ENCODE peak calls at places on chromosomes 13 and 19, in five cellular contexts. V is foreskin fibroblast; D is activated naive CD4-positive, alpha-beta T cell treated with anti-CD3 and anti-CD28 coated beads, Interleukin-2, amount 50 U/mL, for 16 hours; Q is stomach; T is aorta. P is an unnamed sample.

GRCh38 chr19:751501-752341 is 809 bp downstream of the MISP start:
- DNase-seq in V (peak), T (peak), Q (peak), D (no peak), P (peak)

GRCh38 chr19:49744946-49745381 is 18.1 kb downstream of the TSKS start:
- DNase-seq in T (no peak), Q (no peak), D (no peak), V (no peak), P (no peak)

GRCh38 chr19:4088975-4089374 is 22.3 kb upstream of the ZBTB7A start:
- DNase-seq in Q (no peak), V (no peak), D (no peak), T (no peak), P (no peak)

GRCh38 chr19:48338802-48339660 is 13.7 kb downstream of the EMP3 start:
- DNase-seq in Q (no peak), T (no peak), D (no peak), V (no peak), P (no peak)

GRCh38 chr13:53217221-53217620 is 188.6 kb downstream of the OLFM4 start:
- DNase-seq in T (no peak), D (no peak), V (no peak), Q (no peak), P (no peak)

GRCh38 chr13:86080340-86080995 is 281.2 kb upstream of the SLITRK6 start:
- DNase-seq in V (no peak), D (no peak), Q (no peak), T (no peak), P (no peak)

GRCh38 chr19:50607874-50608785 is 31.6 kb downstream of the SYT3 start:
- DNase-seq in Q (peak), D (peak), V (peak), T (peak), P (peak)

GRCh38 chr19:29372461-29372860 is 153.3 kb upstream of the VSTM2B start:
- DNase-seq in Q (no peak), D (no peak), V (no peak), T (no peak), P (no peak)

GRCh38 chr19:52923782-52924593 is 760 bp upstream of the ZNF888 start:
- DNase-seq in Q (peak), V (peak), D (no peak), T (peak), P (peak)

GRCh38 chr19:40601061-40601973 is at the start of gene LTBP4:
- DNase-seq in D (no peak), V (no peak), T (peak), Q (no peak), P (no peak)

GRCh38 chr13:51950722-51951121 is 60.5 kb downstream of the ATP7B start:
- DNase-seq in Q (no peak), D (no peak), V (no peak), T (no peak), P (no peak)

GRCh38 chr13:112102243-112102642 is 35.3 kb downstream of the SOX1 start:
- DNase-seq in V (no peak), Q (no peak), T (no peak), D (no peak), P (no peak)

GRCh38 chr19:31725051-31725450 is 375.8 kb upstream of the TSHZ3 start:
- DNase-seq in Q (no peak), V (no peak), D (no peak), T (no peak), P (no peak)

GRCh38 chr19:38685666-38686529 is 38.4 kb downstream of the ACTN4 start:
- DNase-seq in T (no peak), D (no peak), V (no peak), Q (no peak), P (no peak)

GRCh38 chr13:93859666-93860065 is 619.8 kb downstream of the DCT start:
- DNase-seq in T (no peak), Q (no peak), V (peak), D (no peak), P (no peak)

GRCh38 chr13:109669956-109670355 is 116.4 kb downstream of the IRS2 start:
- DNase-seq in V (no peak), Q (no peak), T (no peak), D (no peak), P (no peak)

GRCh38 chr13:43383488-43384165 is 360.2 kb downstream of the DNAJC15 start:
- DNase-seq in V (no peak), Q (no peak), T (no peak), D (no peak), P (no peak)

GRCh38 chr19:40921005-40921897 is 39.2 kb upstream of the CYP2A7 start:
- DNase-seq in Q (peak), V (peak), D (no peak), T (no peak), P (no peak)

GRCh38 chr19:10533656-10534386 is 9.9 kb upstream of the ATG4D start:
- DNase-seq in D (no peak), Q (no peak), V (no peak), T (no peak), P (peak)

GRCh38 chr13:111597041-111598017 is 276.9 kb downstream of the TEX29 start:
- DNase-seq in D (no peak), T (peak), V (no peak), Q (no peak), P (no peak)

GRCh38 chr19:33396701-33397535 is 23.4 kb downstream of the CEBPG start:
- DNase-seq in T (peak), D (no peak), Q (no peak), V (no peak), P (no peak)

GRCh38 chr19:41792513-41793413 is 3.6 kb upstream of the CEACAM3 start:
- DNase-seq in V (peak), Q (peak), T (peak), D (peak), P (peak)

GRCh38 chr13:50424993-50425392 is 409.7 kb downstream of the KCNRG start:
- DNase-seq in T (no peak), V (no peak), Q (no peak), D (no peak), P (no peak)

GRCh38 chr19:37413243-37414084 is 42.6 kb downstream of the ZNF527 start:
- DNase-seq in T (no peak), Q (no peak), V (no peak), D (no peak), P (no peak)

GRCh38 chr19:5563941-5564612 is 3.7 kb downstream of the TINCR start:
- DNase-seq in V (peak), D (no peak), Q (no peak), T (no peak), P (no peak)

GRCh38 chr13:33153421-33154381 is 131.9 kb downstream of the STARD13 start:
- DNase-seq in T (no peak), Q (no peak), V (no peak), D (no peak), P (no peak)

GRCh38 chr13:35621989-35622388 is 145.5 kb upstream of the MAB21L1 start:
- DNase-seq in V (peak), T (no peak), D (no peak), Q (no peak), P (no peak)

GRCh38 chr13:89163081-89163480 is 1491.9 kb downstream of the SLITRK5 start:
- DNase-seq in T (no peak), V (no peak), D (no peak), Q (no peak), P (no peak)